ENCODE peak calls at places on chromosomes 2 and 18, in four cellular contexts. One of them, this sample, is unnamed. For H3K36me3, the result is how much of the 10 kb centered on the place peaks cover.

GRCh38 chr2:48824116-48824515 is 68.6 kb upstream of the LHCGR start:
- DNase-seq in mesenchymal stem cell: no peak
- DNase-seq in H1: no peak
- DNase-seq in IMR-90: no peak
- DNase-seq in this sample: peak

GRCh38 chr2:84808279-84808678 is 72.6 kb downstream of the TRABD2A start:
- DNase-seq in IMR-90: peak
- DNase-seq in H1: no peak
- DNase-seq in mesenchymal stem cell: no peak
- DNase-seq in this sample: no peak

GRCh38 chr18:79203017-79203605 is 133.9 kb downstream of the ATP9B start:
- DNase-seq in IMR-90: peak
- DNase-seq in H1: no peak
- DNase-seq in mesenchymal stem cell: no peak
- DNase-seq in this sample: no peak

GRCh38 chr2:71646028-71646427 is 192.7 kb downstream of the DYSF start:
- DNase-seq in IMR-90: peak
- DNase-seq in H1: no peak
- DNase-seq in mesenchymal stem cell: no peak
- DNase-seq in this sample: no peak

GRCh38 chr18:72543362-72544055 is 633 bp downstream of the CBLN2 start:
- DNase-seq in H1: peak
- DNase-seq in IMR-90: no peak
- DNase-seq in mesenchymal stem cell: no peak
- DNase-seq in this sample: no peak

GRCh38 chr2:103008586-103008985 is 246.8 kb downstream of the TMEM182 start:
- DNase-seq in mesenchymal stem cell: no peak
- DNase-seq in H1: peak
- DNase-seq in IMR-90: no peak
- DNase-seq in this sample: no peak

GRCh38 chr2:63023444-63023843 is 27.2 kb upstream of the OTX1 start:
- DNase-seq in H1: no peak
- DNase-seq in IMR-90: peak
- DNase-seq in mesenchymal stem cell: peak
- DNase-seq in this sample: no peak

GRCh38 chr18:48660346-48661228 is 121.8 kb downstream of the CTIF start:
- DNase-seq in mesenchymal stem cell: no peak
- DNase-seq in H1: no peak
- DNase-seq in IMR-90: no peak
- DNase-seq in this sample: no peak

GRCh38 chr2:113799375-113799774 is 42.9 kb upstream of the SLC35F5 start:
- DNase-seq in IMR-90: no peak
- DNase-seq in H1: no peak
- DNase-seq in mesenchymal stem cell: no peak
- DNase-seq in this sample: no peak

GRCh38 chr2:109382946-109383345 is 230.8 kb downstream of the SEPTIN10 start:
- DNase-seq in H1: no peak
- DNase-seq in IMR-90: peak
- DNase-seq in mesenchymal stem cell: peak
- DNase-seq in this sample: peak

GRCh38 chr2:176189666-176190641 is 1.5 kb downstream of the HOXD1 start:
- DNase-seq in IMR-90: no peak
- DNase-seq in H1: no peak
- DNase-seq in mesenchymal stem cell: no peak
- DNase-seq in this sample: no peak

GRCh38 chr2:215698566-215698965 is 262.7 kb upstream of the FN1 start:
- DNase-seq in IMR-90: peak
- DNase-seq in H1: no peak
- DNase-seq in mesenchymal stem cell: peak
- DNase-seq in this sample: peak

GRCh38 chr2:159712929-159713575 is 746 bp downstream of the MARCHF7 start:
- DNase-seq in IMR-90: no peak
- DNase-seq in mesenchymal stem cell: peak
- DNase-seq in H1: no peak
- DNase-seq in this sample: no peak

GRCh38 chr2:159716857-159717256 is 4.6 kb downstream of the MARCHF7 start:
- DNase-seq in IMR-90: no peak
- DNase-seq in mesenchymal stem cell: no peak
- DNase-seq in H1: no peak
- DNase-seq in this sample: peak

GRCh38 chr2:159714586-159714930 is 2.3 kb downstream of the MARCHF7 start:
- DNase-seq in H1: no peak
- DNase-seq in IMR-90: no peak
- DNase-seq in mesenchymal stem cell: no peak
- DNase-seq in this sample: no peak

GRCh38 chr2:159713691-159714585 is 1.6 kb downstream of the MARCHF7 start:
- DNase-seq in IMR-90: peak
- DNase-seq in H1: no peak
- DNase-seq in mesenchymal stem cell: peak
- DNase-seq in this sample: no peak

GRCh38 chr2:159715451-159715850 is 3.1 kb downstream of the MARCHF7 start:
- DNase-seq in mesenchymal stem cell: no peak
- DNase-seq in H1: no peak
- DNase-seq in IMR-90: no peak
- DNase-seq in this sample: peak
- H3K36me3 ChIP-seq in mesenchymal stem cell: under half
- H3K36me3 ChIP-seq in H1: half or more
- H3K36me3 ChIP-seq in IMR-90: under half
- H3K36me3 ChIP-seq in this sample: under half

GRCh38 chr2:11155326-11156059 is at the start of gene SLC66A3:
- DNase-seq in H1: no peak
- DNase-seq in IMR-90: peak
- DNase-seq in mesenchymal stem cell: peak
- DNase-seq in this sample: peak

GRCh38 chr2:11157296-11157695 is 2.0 kb downstream of the SLC66A3 start:
- DNase-seq in mesenchymal stem cell: no peak
- DNase-seq in IMR-90: no peak
- DNase-seq in H1: no peak
- DNase-seq in this sample: no peak

GRCh38 chr2:11152591-11152990 is 2.7 kb upstream of the SLC66A3 start:
- DNase-seq in mesenchymal stem cell: no peak
- DNase-seq in H1: no peak
- DNase-seq in IMR-90: no peak
- DNase-seq in this sample: no peak

GRCh38 chr2:11156396-11157075 is 1.3 kb downstream of the SLC66A3 start:
- DNase-seq in H1: no peak
- DNase-seq in mesenchymal stem cell: no peak
- DNase-seq in IMR-90: no peak
- DNase-seq in this sample: no peak

GRCh38 chr2:11154460-11155325 is 574 bp upstream of the SLC66A3 start:
- DNase-seq in mesenchymal stem cell: peak
- DNase-seq in H1: peak
- DNase-seq in IMR-90: peak
- DNase-seq in this sample: peak
- H3K14ac ChIP-seq in mesenchymal stem cell: no peak
- H3K14ac ChIP-seq in H1: no peak
- H3K14ac ChIP-seq in IMR-90: peak
- H3K14ac ChIP-seq in this sample: peak

GRCh38 chr2:202908186-202908585 is 3.3 kb downstream of the WDR12 start:
- DNase-seq in H1: no peak
- DNase-seq in mesenchymal stem cell: no peak
- DNase-seq in IMR-90: no peak
- DNase-seq in this sample: no peak

GRCh38 chr2:202910687-202911086 is 786 bp downstream of the WDR12 start:
- DNase-seq in H1: no peak
- DNase-seq in IMR-90: no peak
- DNase-seq in mesenchymal stem cell: no peak
- DNase-seq in this sample: no peak

GRCh38 chr2:202909394-202910192 is 1.9 kb downstream of the WDR12 start:
- DNase-seq in IMR-90: no peak
- DNase-seq in mesenchymal stem cell: no peak
- DNase-seq in H1: no peak
- DNase-seq in this sample: no peak

GRCh38 chr2:202911513-202912341 is at the start of the genes CARF and WDR12:
- DNase-seq in mesenchymal stem cell: peak
- DNase-seq in IMR-90: peak
- DNase-seq in H1: peak
- DNase-seq in this sample: peak

DNA sequence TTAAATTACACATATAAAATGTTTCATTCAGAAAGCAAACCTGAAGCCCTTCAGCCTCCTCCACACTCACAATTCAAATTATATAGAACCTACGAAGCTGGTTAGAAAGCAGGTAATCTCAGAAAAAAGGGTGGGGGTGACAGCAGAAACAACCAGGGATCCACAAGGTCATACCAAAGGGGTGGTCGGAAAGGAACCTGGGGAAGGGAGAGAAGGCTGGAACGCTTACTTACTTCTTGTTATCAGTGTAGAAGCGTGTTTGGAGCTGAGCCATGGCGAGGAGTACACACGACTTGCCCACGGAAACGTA is 315 bp downstream of the WDR12 start:
- DNase-seq in H1: no peak
- DNase-seq in mesenchymal stem cell: no peak
- DNase-seq in IMR-90: no peak
- DNase-seq in this sample: no peak
- H3K4ac ChIP-seq in H1: peak
- H3K4ac ChIP-seq in mesenchymal stem cell: no peak
- H3K4ac ChIP-seq in IMR-90: peak
- H3K4ac ChIP-seq in this sample: no peak

DNA sequence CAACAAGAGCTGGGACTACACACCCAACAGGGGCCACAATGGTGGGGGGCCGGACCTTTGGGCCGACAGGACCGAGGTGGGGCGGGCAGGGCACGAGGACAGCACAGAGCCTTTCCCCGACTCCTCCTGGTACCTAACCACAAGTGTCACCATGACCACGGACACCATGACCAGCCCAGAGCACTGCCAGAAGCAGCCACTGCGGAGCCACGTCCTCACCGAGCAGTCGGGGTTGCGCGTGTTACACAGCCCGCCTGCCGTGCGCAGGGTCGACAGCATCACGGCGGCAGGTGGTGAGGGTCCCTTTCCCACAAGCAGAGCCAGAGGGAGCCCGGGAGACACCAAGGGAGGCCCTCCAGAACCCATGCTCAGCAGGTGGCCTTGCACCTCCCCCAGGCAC is 119.5 kb downstream of the MTCL1 start:
- DNase-seq in IMR-90: no peak
- DNase-seq in H1: no peak
- DNase-seq in mesenchymal stem cell: no peak
- DNase-seq in this sample: no peak
- H3K36me3 ChIP-seq in IMR-90: half or more
- H3K36me3 ChIP-seq in H1: under half
- H3K36me3 ChIP-seq in mesenchymal stem cell: half or more
- H3K36me3 ChIP-seq in this sample: under half

GRCh38 chr18:52652451-52652850 is 312.5 kb downstream of the DCC start:
- DNase-seq in H1: no peak
- DNase-seq in mesenchymal stem cell: no peak
- DNase-seq in IMR-90: no peak
- DNase-seq in this sample: no peak

GRCh38 chr18:52657063-52657462 is 317.1 kb downstream of the DCC start:
- DNase-seq in IMR-90: no peak
- DNase-seq in H1: no peak
- DNase-seq in mesenchymal stem cell: no peak
- DNase-seq in this sample: no peak
- H3K14ac ChIP-seq in IMR-90: no peak
- H3K14ac ChIP-seq in H1: no peak
- H3K14ac ChIP-seq in mesenchymal stem cell: no peak
- H3K14ac ChIP-seq in this sample: no peak

GRCh38 chr2:240900141-240900860 is 4.3 kb upstream of the MAB21L4 start:
- DNase-seq in H1: no peak
- DNase-seq in IMR-90: no peak
- DNase-seq in mesenchymal stem cell: no peak
- DNase-seq in this sample: no peak

GRCh38 chr2:240902615-240903041 is 3.5 kb upstream of the CROCC2 start:
- DNase-seq in H1: no peak
- DNase-seq in IMR-90: no peak
- DNase-seq in mesenchymal stem cell: no peak
- DNase-seq in this sample: peak

GRCh38 chr2:240904216-240905175 is 1.6 kb upstream of the CROCC2 start:
- DNase-seq in IMR-90: no peak
- DNase-seq in H1: no peak
- DNase-seq in mesenchymal stem cell: no peak
- DNase-seq in this sample: no peak

GRCh38 chr2:240903191-240904060 is 2.7 kb upstream of the CROCC2 start:
- DNase-seq in H1: no peak
- DNase-seq in IMR-90: no peak
- DNase-seq in mesenchymal stem cell: no peak
- DNase-seq in this sample: no peak

GRCh38 chr2:240901986-240902614 is 4.0 kb upstream of the CROCC2 start:
- DNase-seq in IMR-90: no peak
- DNase-seq in H1: no peak
- DNase-seq in mesenchymal stem cell: no peak
- DNase-seq in this sample: no peak
- H3K4ac ChIP-seq in IMR-90: no peak
- H3K4ac ChIP-seq in H1: no peak
- H3K4ac ChIP-seq in mesenchymal stem cell: no peak
- H3K4ac ChIP-seq in this sample: no peak

DNA sequence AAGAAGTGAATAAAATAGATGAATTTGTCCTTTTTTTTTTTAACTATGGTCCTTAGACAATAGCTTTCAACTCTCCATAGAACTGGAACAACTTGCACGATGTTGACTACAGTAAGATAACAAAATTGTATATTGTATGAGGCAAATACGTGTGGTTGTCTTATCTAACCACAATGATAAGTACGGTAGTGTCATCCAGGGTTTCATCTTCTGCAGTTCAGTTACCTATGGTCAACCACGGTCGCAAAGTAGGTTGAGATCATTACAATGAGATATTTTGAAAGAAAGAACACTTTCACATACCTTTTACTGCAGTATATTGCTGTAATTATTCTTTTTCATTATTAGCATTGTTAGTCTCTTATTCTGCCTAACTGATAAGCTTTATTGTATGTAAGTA is 295.2 kb downstream of the PARD3B start:
- DNase-seq in IMR-90: no peak
- DNase-seq in H1: no peak
- DNase-seq in mesenchymal stem cell: no peak
- DNase-seq in this sample: no peak
- H3K36me3 ChIP-seq in IMR-90: under half
- H3K36me3 ChIP-seq in H1: under half
- H3K36me3 ChIP-seq in mesenchymal stem cell: under half
- H3K36me3 ChIP-seq in this sample: under half

GRCh38 chr2:23469142-23469540 is 84.2 kb downstream of the KLHL29 start:
- DNase-seq in H1: no peak
- DNase-seq in IMR-90: no peak
- DNase-seq in mesenchymal stem cell: no peak
- DNase-seq in this sample: no peak
- H3K14ac ChIP-seq in H1: no peak
- H3K14ac ChIP-seq in IMR-90: no peak
- H3K14ac ChIP-seq in mesenchymal stem cell: no peak
- H3K14ac ChIP-seq in this sample: no peak

This sample was measured in trophoblast cell.